ENCODE peak calls at places on chromosomes 6 and 20, in six cellular contexts. F is CD4-positive, alpha-beta memory T cell; H is right cardiac atrium; M is H1; C is psoas muscle; Y is thoracic aorta. L is an unnamed sample. For H3K4me1 and H3K9me3, the result is how much of the 10 kb centered on the place peaks cover.

GRCh38 chr20:48877299-48877698 is 44.2 kb upstream of the ARFGEF2 start:
- DNase-seq in F (peak), H (no peak), M (no peak), C (no peak), Y (no peak), L (no peak)

GRCh38 chr6:69825904-69826303 is 29.1 kb upstream of the LMBRD1 start:
- DNase-seq in F (no peak), H (no peak), M (no peak), C (no peak), Y (no peak), L (no peak)

GRCh38 chr6:4665489-4666417 is 110.5 kb upstream of the CDYL start:
- DNase-seq in F (no peak), H (no peak), M (peak), C (no peak), Y (no peak), L (no peak)

GRCh38 chr6:108165714-108166663 is at the start of gene NR2E1:
- DNase-seq in F (no peak), H (no peak), M (peak), C (no peak), Y (no peak), L (no peak)

GRCh38 chr20:51127713-51128112 is 104.8 kb upstream of the KCNG1 start:
- DNase-seq in F (no peak), H (no peak), M (no peak), C (no peak), Y (no peak), L (no peak)

GRCh38 chr6:32952817-32953739 is at the start of gene HLA-DMA:
- DNase-seq in F (peak), H (peak), M (peak), C (peak), Y (peak), L (peak)

GRCh38 chr6:99553888-99554287 is 14.6 kb downstream of the CCNC start:
- DNase-seq in F (no peak), H (no peak), M (no peak), C (no peak), Y (no peak), L (no peak)

GRCh38 chr6:16319813-16320532 is 81.6 kb downstream of the GMPR start:
- DNase-seq in F (peak), H (peak), M (no peak), C (peak), Y (peak), L (no peak)

GRCh38 chr20:25142435-25142834 is 53.1 kb upstream of the ENTPD6 start:
- DNase-seq in F (no peak), H (no peak), M (no peak), C (no peak), Y (no peak), L (no peak)

GRCh38 chr6:122049341-122049740 is 350.1 kb upstream of the HSF2 start:
- DNase-seq in F (no peak), H (no peak), M (no peak), C (no peak), Y (no peak), L (no peak)

GRCh38 chr6:144087789-144088426 is 7.5 kb downstream of the SF3B5 start:
- DNase-seq in F (no peak), H (no peak), M (no peak), C (no peak), Y (no peak), L (no peak)

GRCh38 chr20:20439602-20440001 is 71.7 kb downstream of the INSM1 start:
- DNase-seq in F (no peak), H (no peak), M (no peak), C (no peak), Y (no peak), L (no peak)

GRCh38 chr6:46491789-46492547 is 719 bp upstream of the RCAN2 start:
- DNase-seq in F (no peak), H (peak), M (peak), C (peak), Y (no peak), L (no peak)

GRCh38 chr6:109623288-109623687 is 67.7 kb downstream of the AK9 start:
- DNase-seq in F (no peak), H (no peak), M (no peak), C (no peak), Y (no peak), L (no peak)

GRCh38 chr6:3646616-3647362 is 104.7 kb downstream of the PXDC1 start:
- DNase-seq in F (no peak), H (no peak), M (peak), C (no peak), Y (no peak), L (no peak)

GRCh38 chr20:8223096-8223870 is 91.2 kb downstream of the PLCB1 start:
- DNase-seq in F (no peak), H (no peak), M (no peak), C (no peak), Y (no peak), L (no peak)

GRCh38 chr6:12313992-12314589 is 23.9 kb downstream of the EDN1 start:
- DNase-seq in F (no peak), H (no peak), M (peak), C (no peak), Y (no peak), L (no peak)

GRCh38 chr6:16481680-16482079 is 243.3 kb downstream of the GMPR start:
- DNase-seq in F (peak), H (no peak), M (no peak), C (no peak), Y (no peak), L (no peak)

GRCh38 chr20:34940126-34940525 is 15.5 kb downstream of the GSS start:
- DNase-seq in F (no peak), H (no peak), M (no peak), C (peak), Y (no peak), L (no peak)

GRCh38 chr20:4138056-4138455 is 122.7 kb upstream of the RNF24 start:
- DNase-seq in F (no peak), H (no peak), M (no peak), C (no peak), Y (no peak), L (no peak)

GRCh38 chr6:15417811-15418210 is 171.9 kb downstream of the JARID2 start:
- DNase-seq in F (no peak), H (no peak), M (no peak), C (no peak), Y (no peak), L (no peak)

GRCh38 chr20:4729265-4729664 is 7.6 kb downstream of the PRND start:
- DNase-seq in F (no peak), H (no peak), M (no peak), C (no peak), Y (no peak), L (no peak)

GRCh38 chr6:30767158-30767943 is 23.0 kb upstream of the IER3 start:
- DNase-seq in F (no peak), H (no peak), M (no peak), C (no peak), Y (no peak), L (no peak)

GRCh38 chr20:35697696-35698297 is 1.4 kb downstream of the NFS1 start:
- DNase-seq in F (no peak), H (no peak), M (no peak), C (no peak), Y (no peak), L (no peak)

GRCh38 chr6:123604067-123604466 is 32.7 kb downstream of the TRDN start:
- DNase-seq in F (no peak), H (no peak), M (no peak), C (no peak), Y (no peak), L (no peak)

GRCh38 chr6:25370175-25371036 is 91.2 kb downstream of the CARMIL1 start:
- DNase-seq in F (no peak), H (no peak), M (no peak), C (no peak), Y (no peak), L (no peak)

GRCh38 chr20:37566590-37567330 is 39.1 kb upstream of the BLCAP start:
- DNase-seq in F (no peak), H (no peak), M (no peak), C (no peak), Y (no peak), L (no peak)

GRCh38 chr6:32700391-32701040 is 34.1 kb upstream of the HLA-DQB1 start:
- DNase-seq in F (peak), H (no peak), M (peak), C (no peak), Y (no peak), L (peak)

GRCh38 chr6:30364591-30364990 is 19.6 kb downstream of the RPP21 start:
- DNase-seq in F (no peak), H (no peak), M (no peak), C (no peak), Y (no peak), L (no peak)

GRCh38 chr20:44475372-44475693 is 341 bp upstream of the TTPAL start:
- DNase-seq in F (no peak), H (no peak), M (no peak), C (no peak), Y (no peak), L (no peak)

GRCh38 chr6:148364056-148364844 is 21.6 kb downstream of the SASH1 start:
- DNase-seq in F (no peak), H (no peak), M (no peak), C (no peak), Y (no peak), L (no peak)

GRCh38 chr6:112881027-112881426 is 533.9 kb downstream of the RFPL4B start:
- DNase-seq in F (no peak), H (no peak), M (no peak), C (no peak), Y (no peak), L (no peak)

GRCh38 chr20:26276811-26277210 is 580.2 kb upstream of the ZNF337 start:
- DNase-seq in F (no peak), H (no peak), M (peak), C (no peak), Y (no peak), L (no peak)

GRCh38 chr6:168370310-168370991 is 50.9 kb upstream of the DACT2 start:
- DNase-seq in F (peak), H (peak), M (peak), C (peak), Y (no peak), L (peak)

GRCh38 chr6:155495011-155495768 is 39.6 kb upstream of the NOX3 start:
- DNase-seq in F (no peak), H (peak), M (peak), C (peak), Y (no peak), L (peak)

GRCh38 chr6:84774174-84775158 is 10.1 kb upstream of the TBX18 start:
- DNase-seq in F (no peak), H (peak), M (peak), C (peak), Y (no peak), L (no peak)

GRCh38 chr6:10237284-10238043 is 177.4 kb downstream of the TFAP2A start:
- DNase-seq in F (no peak), H (no peak), M (no peak), C (no peak), Y (no peak), L (no peak)

GRCh38 chr6:3456395-3456767 is 469 bp downstream of the SLC22A23 start:
- DNase-seq in F (no peak), H (no peak), M (no peak), C (no peak), Y (no peak), L (no peak)

GRCh38 chr6:135324531-135324930 is 143.4 kb downstream of the MYB start:
- DNase-seq in F (no peak), H (no peak), M (no peak), C (no peak), Y (no peak), L (no peak)
- H3K4me1 ChIP-seq in F (under half), H (under half), M (under half), C (under half), Y (under half), L (under half)

GRCh38 chr20:61891916-61892649 is 173.6 kb downstream of the TAF4 start:
- DNase-seq in F (no peak), H (no peak), M (no peak), C (peak), Y (no peak), L (no peak)
- H3K9me3 ChIP-seq in F (under half), H (under half), M (under half), C (under half), Y (under half), L (under half)

DNA sequence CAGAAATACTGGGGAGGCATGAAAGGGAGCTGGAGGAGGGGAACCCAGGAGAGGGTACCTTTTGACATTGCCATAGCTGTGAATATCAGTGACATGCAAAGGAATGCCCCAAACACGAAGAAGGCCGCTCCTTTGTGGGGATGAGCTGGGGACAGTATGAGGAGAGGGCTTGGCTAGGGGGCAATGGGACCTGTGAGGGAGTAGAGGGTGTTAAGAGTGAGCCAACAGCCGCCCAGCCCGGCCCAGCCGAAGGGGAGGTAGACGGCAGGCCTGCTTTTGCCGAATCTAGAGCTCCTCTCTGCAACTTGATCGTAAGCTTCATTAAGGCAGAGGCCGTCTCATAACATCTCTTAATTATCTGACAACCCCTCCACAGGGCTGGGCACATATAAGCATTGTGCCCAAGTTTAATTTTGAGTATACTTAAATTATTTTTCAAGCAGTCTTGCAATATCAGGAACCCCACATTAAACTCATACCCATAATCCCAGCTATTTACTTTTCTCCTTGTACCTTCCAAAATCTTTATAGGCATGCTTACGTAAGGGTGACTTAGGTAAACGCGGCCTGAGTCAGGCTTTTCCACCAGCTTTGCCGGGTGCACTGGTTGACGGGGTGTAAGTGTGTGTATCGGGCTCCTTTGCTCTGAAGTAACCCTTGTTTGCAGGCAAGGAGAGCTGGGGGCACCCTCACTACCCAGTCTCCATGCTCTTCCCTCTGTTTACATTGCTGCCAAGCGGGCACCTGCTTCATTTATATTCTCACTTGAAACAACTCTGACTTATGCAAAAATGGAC is 24.9 kb upstream of the VEGFA start:
- DNase-seq in F (no peak), H (no peak), M (peak), C (no peak), Y (no peak), L (no peak)
- H3K4me3 ChIP-seq in F (no peak), H (no peak), M (no peak), C (no peak), Y (no peak), L (no peak)

GRCh38 chr20:64062596-64063388 is at the start of gene TCEA2:
- DNase-seq in F (peak), H (peak), M (peak), C (peak), Y (peak), L (peak)

GRCh38 chr20:64064145-64064698 is 1.2 kb downstream of the TCEA2 start:
- DNase-seq in F (no peak), H (no peak), M (no peak), C (no peak), Y (no peak), L (no peak)

GRCh38 chr20:64063389-64064144 is 569 bp downstream of the TCEA2 start:
- DNase-seq in F (no peak), H (peak), M (no peak), C (no peak), Y (no peak), L (no peak)

GRCh38 chr20:64065062-64065972 is 2.3 kb downstream of the TCEA2 start:
- DNase-seq in F (peak), H (no peak), M (no peak), C (no peak), Y (no peak), L (no peak)

DNA sequence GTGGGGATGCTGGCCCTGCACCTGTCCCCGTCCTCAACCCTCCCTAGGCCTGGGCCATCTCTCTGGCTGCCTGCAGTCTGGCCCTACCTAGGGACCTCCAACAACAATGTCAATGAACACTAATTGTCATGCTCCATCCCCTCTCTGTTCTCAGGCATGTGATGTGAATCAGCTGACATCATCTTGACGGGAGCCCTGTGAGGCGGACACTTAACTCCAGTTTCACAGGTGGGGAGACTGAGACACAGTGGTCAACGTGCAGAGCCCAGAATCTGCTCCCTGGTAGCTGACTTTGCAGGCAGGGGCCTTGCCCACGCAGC is 762 bp upstream of the TCEA2 start:
- DNase-seq in F (no peak), H (no peak), M (no peak), C (no peak), Y (no peak), L (no peak)
- H3K4me1 ChIP-seq in F (half or more), H (under half), M (under half), C (under half), Y (under half), L (under half)

DNA sequence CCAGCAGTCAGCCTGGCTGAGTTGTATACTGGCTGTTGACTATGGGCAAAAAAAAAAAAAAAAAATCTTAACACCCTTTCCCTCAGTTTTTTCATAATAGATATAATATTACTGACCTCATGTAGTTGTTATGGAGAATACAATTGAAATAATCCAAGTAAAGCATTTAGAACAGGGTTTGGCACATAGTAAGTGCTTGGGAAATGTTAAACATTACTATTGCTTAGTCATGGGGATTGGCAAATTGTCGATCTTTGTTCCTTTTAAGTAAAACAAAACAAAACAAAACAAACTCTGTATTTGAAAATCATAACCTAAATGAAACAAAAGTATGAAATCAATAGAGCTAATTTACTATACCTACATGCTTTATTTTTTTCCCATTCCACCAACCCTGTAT is 458.4 kb downstream of the GRIK2 start:
- DNase-seq in F (no peak), H (no peak), M (no peak), C (no peak), Y (no peak), L (no peak)
- H3K9me3 ChIP-seq in F (under half), H (under half), M (under half), C (under half), Y (under half), L (under half)

GRCh38 chr20:47358052-47358671 is 1.7 kb upstream of the ZMYND8 start:
- DNase-seq in F (no peak), H (no peak), M (no peak), C (peak), Y (no peak), L (no peak)
- H3K4me3 ChIP-seq in F (peak), H (no peak), M (no peak), C (peak), Y (peak), L (no peak)

GRCh38 chr20:17587148-17587547 is 17.3 kb downstream of the DSTN start:
- DNase-seq in F (no peak), H (no peak), M (no peak), C (no peak), Y (no peak), L (no peak)

GRCh38 chr20:17593902-17594301 is 24.0 kb downstream of the DSTN start:
- DNase-seq in F (no peak), H (no peak), M (no peak), C (no peak), Y (no peak), L (no peak)

GRCh38 chr20:17589161-17589834 is 19.4 kb downstream of the DSTN start:
- DNase-seq in F (no peak), H (no peak), M (no peak), C (no peak), Y (no peak), L (no peak)

GRCh38 chr20:17587831-17588230 is 18.0 kb downstream of the DSTN start:
- DNase-seq in F (no peak), H (no peak), M (no peak), C (no peak), Y (no peak), L (no peak)

GRCh38 chr20:17590245-17590644 is 20.4 kb downstream of the DSTN start:
- DNase-seq in F (no peak), H (no peak), M (no peak), C (no peak), Y (no peak), L (no peak)
- H3K4me1 ChIP-seq in F (under half), H (under half), M (under half), C (under half), Y (half or more), L (under half)

GRCh38 chr6:169386431-169387057 is 132.9 kb upstream of the THBS2 start:
- DNase-seq in F (no peak), H (no peak), M (no peak), C (no peak), Y (no peak), L (no peak)
- H3K9me3 ChIP-seq in F (under half), H (under half), M (under half), C (under half), Y (under half), L (under half)

GRCh38 chr6:161458199-161458598 is 184.3 kb upstream of the AGPAT4 start:
- DNase-seq in F (no peak), H (no peak), M (no peak), C (no peak), Y (no peak), L (no peak)

GRCh38 chr6:161453558-161453957 is 179.7 kb upstream of the AGPAT4 start:
- DNase-seq in F (no peak), H (no peak), M (no peak), C (no peak), Y (no peak), L (no peak)

GRCh38 chr6:161452241-161452640 is 178.4 kb upstream of the AGPAT4 start:
- DNase-seq in F (no peak), H (no peak), M (no peak), C (no peak), Y (no peak), L (no peak)

GRCh38 chr6:161459008-161459407 is 185.1 kb upstream of the AGPAT4 start:
- DNase-seq in F (no peak), H (no peak), M (no peak), C (no peak), Y (no peak), L (no peak)

GRCh38 chr6:161455848-161456247 is 182.0 kb upstream of the AGPAT4 start:
- DNase-seq in F (no peak), H (no peak), M (no peak), C (no peak), Y (no peak), L (no peak)
- H3K4me3 ChIP-seq in F (no peak), H (no peak), M (no peak), C (no peak), Y (no peak), L (no peak)

GRCh38 chr6:111685506-111685905 is 79.8 kb upstream of the TRAF3IP2 start:
- DNase-seq in F (no peak), H (no peak), M (no peak), C (no peak), Y (no peak), L (no peak)

GRCh38 chr6:111685058-111685457 is 79.4 kb upstream of the TRAF3IP2 start:
- DNase-seq in F (no peak), H (no peak), M (no peak), C (no peak), Y (no peak), L (no peak)

GRCh38 chr6:111683749-111684267 is 78.1 kb upstream of the TRAF3IP2 start:
- DNase-seq in F (peak), H (peak), M (no peak), C (peak), Y (no peak), L (no peak)

GRCh38 chr6:111681856-111682255 is 76.2 kb upstream of the TRAF3IP2 start:
- DNase-seq in F (no peak), H (no peak), M (no peak), C (no peak), Y (no peak), L (no peak)

GRCh38 chr6:111683126-111683525 is 77.4 kb upstream of the TRAF3IP2 start:
- DNase-seq in F (no peak), H (peak), M (no peak), C (no peak), Y (no peak), L (no peak)
- H3K4me1 ChIP-seq in F (half or more), H (under half), M (under half), C (under half), Y (half or more), L (under half)

L was measured in iPS DF 6.9.